ENCODE peak calls at places on chromosomes 7 and 10, in four cellular contexts. K, D, N and M are unnamed samples.

GRCh38 chr7:831596-832291 is 532 bp upstream of the SUN1 start:
- DNase-seq in K (no peak), D (no peak), N (peak), M (peak)

GRCh38 chr10:127017406-127018297 is 112.4 kb downstream of the DOCK1 start:
- DNase-seq in D (no peak), K (no peak), N (no peak), M (peak)

GRCh38 chr7:115128163-115128562 is 206.3 kb downstream of the MDFIC start:
- DNase-seq in N (no peak), K (no peak), D (no peak), M (no peak)

GRCh38 chr7:14734839-14735321 is 167.7 kb downstream of the DGKB start:
- DNase-seq in D (no peak), N (no peak), K (no peak), M (no peak)

GRCh38 chr10:30413996-30414576 is 19.9 kb upstream of the MAP3K8 start:
- DNase-seq in D (no peak), N (peak), K (no peak), M (no peak)

GRCh38 chr10:9012312-9012711 is 957.8 kb downstream of the GATA3 start:
- DNase-seq in N (no peak), D (no peak), K (no peak), M (no peak)

GRCh38 chr7:79420464-79420863 is 33.0 kb downstream of the MAGI2 start:
- DNase-seq in D (no peak), N (peak), K (no peak), M (peak)

GRCh38 chr10:132143162-132143561 is 43.6 kb upstream of the DPYSL4 start:
- DNase-seq in N (peak), K (no peak), D (no peak), M (no peak)

GRCh38 chr7:118473271-118473670 is 248.8 kb downstream of the ANKRD7 start:
- DNase-seq in D (no peak), N (no peak), K (no peak), M (no peak)

GRCh38 chr10:47169631-47170030 is 130.4 kb upstream of the GDF10 start:
- DNase-seq in K (no peak), N (no peak), D (no peak), M (no peak)

GRCh38 chr7:127678947-127679346 is 27.0 kb downstream of the SND1 start:
- DNase-seq in D (no peak), N (peak), K (no peak), M (peak)

GRCh38 chr7:92810242-92810611 is 26.1 kb downstream of the CDK6 start:
- DNase-seq in D (no peak), K (no peak), N (no peak), M (no peak)

GRCh38 chr7:80900583-80901576 is 18.0 kb downstream of the SEMA3C start:
- DNase-seq in K (no peak), D (no peak), N (no peak), M (no peak)

GRCh38 chr10:72265925-72266865 is 7.5 kb upstream of the DDIT4 start:
- DNase-seq in D (no peak), K (no peak), N (no peak), M (no peak)